ENCODE peak calls at places on chromosomes 6 and 20, in four cellular contexts. F, T, U and V are unnamed samples.

GRCh38 chr20:1215386-1216170 is 10.3 kb upstream of the RAD21L1 start:
- DNase-seq in T (peak; percentile 77), U (no peak), F (no peak), V (no peak)

GRCh38 chr6:87543836-87544735 is 45.7 kb downstream of the RARS2 start:
- DNase-seq in F (no peak), U (no peak), T (no peak), V (no peak)

GRCh38 chr20:444862-445426 is 17.4 kb downstream of the TBC1D20 start:
- DNase-seq in F (no peak), T (no peak), U (peak; percentile 9), V (peak; percentile 62)

GRCh38 chr20:44471481-44471882 is 4.2 kb upstream of the TTPAL start:
- DNase-seq in F (no peak), U (no peak), T (no peak), V (peak; percentile 79)

GRCh38 chr6:63058601-63059000 is 152.7 kb upstream of the FKBP1C start:
- DNase-seq in U (no peak), T (no peak), F (no peak), V (no peak)

GRCh38 chr20:46056970-46057855 is 28.2 kb downstream of the SLC12A5 start:
- DNase-seq in T (no peak), U (peak; percentile 15), F (peak; percentile 84), V (peak; percentile 21)

GRCh38 chr20:40757087-40757486 is 68.1 kb upstream of the MAFB start:
- DNase-seq in F (no peak), T (no peak), U (no peak), V (no peak)

GRCh38 chr6:77324851-77325250 is 138.4 kb downstream of the HTR1B start:
- DNase-seq in U (no peak), F (no peak), T (no peak), V (no peak)

GRCh38 chr20:36153754-36154695 is 515 bp upstream of the EPB41L1 start:
- DNase-seq in U (peak; percentile 90), F (peak; percentile 89), T (peak; percentile 57), V (peak; percentile 39)

GRCh38 chr20:37270586-37271420 is 9.2 kb upstream of the GHRH start:
- DNase-seq in U (no peak), F (peak; percentile 21), T (no peak), V (no peak)

GRCh38 chr6:157258878-157259277 is 64.4 kb downstream of the TMEM242 start:
- DNase-seq in F (no peak), T (no peak), U (no peak), V (no peak)

GRCh38 chr6:132199343-132199742 is 201.9 kb downstream of the MOXD1 start:
- DNase-seq in F (no peak), U (peak; percentile 61), T (no peak), V (peak; percentile 89)

GRCh38 chr20:61803903-61804804 is 261.5 kb downstream of the TAF4 start:
- DNase-seq in F (peak; percentile 39), U (no peak), T (no peak), V (no peak)

GRCh38 chr20:23526850-23527249 is 35.9 kb downstream of the CST8 start:
- DNase-seq in T (no peak), U (no peak), F (no peak), V (no peak)

GRCh38 chr6:256169-256568 is 36.1 kb upstream of the DUSP22 start:
- DNase-seq in U (no peak), T (no peak), F (no peak), V (no peak)